ENCODE peak calls at places on chromosomes 6 and 20, in seven cellular contexts. C is heart right ventricle, V is NB4, M is neural crest cell, R is cardiac fibroblast, O is upper lobe of right lung, E is A549. J is an unnamed sample.

GRCh38 chr6:23308166-23308565 is 738.8 kb downstream of the HDGFL1 start:
- DNase-seq in C (no peak), V (no peak), M (no peak), R (no peak), O (no peak), E (no peak), J (no peak)

GRCh38 chr20:47688385-47689381 is 96.6 kb downstream of the SULF2 start:
- DNase-seq in C (no peak), V (peak), M (no peak), R (no peak), O (no peak), E (no peak), J (no peak)

GRCh38 chr6:126716826-126717514 is 377.1 kb downstream of the CENPW start:
- DNase-seq in C (no peak), V (no peak), M (no peak), R (no peak), O (no peak), E (no peak), J (no peak)

GRCh38 chr20:21559305-21559704 is 45.4 kb upstream of the NKX2-2 start:
- DNase-seq in C (no peak), V (no peak), M (no peak), R (no peak), O (no peak), E (no peak), J (no peak)

GRCh38 chr6:106972500-106972899 is 2.0 kb downstream of the CD24 start:
- DNase-seq in C (no peak), V (no peak), M (peak), R (no peak), O (no peak), E (peak), J (no peak)

GRCh38 chr20:23296841-23297701 is 53.5 kb upstream of the NXT1 start:
- DNase-seq in C (no peak), V (no peak), M (no peak), R (no peak), O (peak), E (no peak), J (no peak)

GRCh38 chr6:5205877-5206840 is 54.6 kb downstream of the LYRM4 start:
- DNase-seq in C (peak), V (peak), M (no peak), R (peak), O (no peak), E (no peak), J (no peak)

GRCh38 chr20:23165307-23165750 is 79.2 kb upstream of the CD93 start:
- DNase-seq in C (no peak), V (no peak), M (no peak), R (no peak), O (no peak), E (no peak), J (no peak)

GRCh38 chr20:58482416-58482815 is 32.8 kb downstream of the APCDD1L start:
- DNase-seq in C (no peak), V (peak), M (no peak), R (no peak), O (no peak), E (no peak), J (no peak)

GRCh38 chr6:136956590-136957573 is 34.8 kb downstream of the SLC35D3 start:
- DNase-seq in C (no peak), V (no peak), M (no peak), R (peak), O (no peak), E (no peak), J (no peak)
- TF ChIP-seq CTCF in C (no peak), V (no peak), M (no peak), R (no peak), O (no peak), E (no peak), J (peak)

GRCh38 chr6:35973670-35974222 is 50.7 kb downstream of the SLC26A8 start:
- DNase-seq in C (no peak), V (no peak), M (no peak), R (peak), O (no peak), E (no peak), J (no peak)

GRCh38 chr6:35969676-35970075 is 48.8 kb upstream of the SRPK1 start:
- DNase-seq in C (no peak), V (no peak), M (no peak), R (peak), O (no peak), E (no peak), J (no peak)

GRCh38 chr6:35970181-35970580 is 49.3 kb upstream of the SRPK1 start:
- DNase-seq in C (no peak), V (no peak), M (no peak), R (peak), O (no peak), E (no peak), J (no peak)

GRCh38 chr6:35977308-35977707 is 47.1 kb downstream of the SLC26A8 start:
- DNase-seq in C (no peak), V (no peak), M (no peak), R (no peak), O (no peak), E (no peak), J (no peak)

GRCh38 chr6:35972471-35972985 is 51.6 kb upstream of the SRPK1 start:
- DNase-seq in C (no peak), V (no peak), M (peak), R (peak), O (no peak), E (no peak), J (no peak)
- TF ChIP-seq CTCF in C (no peak), V (no peak), M (no peak), R (peak), O (no peak), E (no peak), J (peak)

DNA sequence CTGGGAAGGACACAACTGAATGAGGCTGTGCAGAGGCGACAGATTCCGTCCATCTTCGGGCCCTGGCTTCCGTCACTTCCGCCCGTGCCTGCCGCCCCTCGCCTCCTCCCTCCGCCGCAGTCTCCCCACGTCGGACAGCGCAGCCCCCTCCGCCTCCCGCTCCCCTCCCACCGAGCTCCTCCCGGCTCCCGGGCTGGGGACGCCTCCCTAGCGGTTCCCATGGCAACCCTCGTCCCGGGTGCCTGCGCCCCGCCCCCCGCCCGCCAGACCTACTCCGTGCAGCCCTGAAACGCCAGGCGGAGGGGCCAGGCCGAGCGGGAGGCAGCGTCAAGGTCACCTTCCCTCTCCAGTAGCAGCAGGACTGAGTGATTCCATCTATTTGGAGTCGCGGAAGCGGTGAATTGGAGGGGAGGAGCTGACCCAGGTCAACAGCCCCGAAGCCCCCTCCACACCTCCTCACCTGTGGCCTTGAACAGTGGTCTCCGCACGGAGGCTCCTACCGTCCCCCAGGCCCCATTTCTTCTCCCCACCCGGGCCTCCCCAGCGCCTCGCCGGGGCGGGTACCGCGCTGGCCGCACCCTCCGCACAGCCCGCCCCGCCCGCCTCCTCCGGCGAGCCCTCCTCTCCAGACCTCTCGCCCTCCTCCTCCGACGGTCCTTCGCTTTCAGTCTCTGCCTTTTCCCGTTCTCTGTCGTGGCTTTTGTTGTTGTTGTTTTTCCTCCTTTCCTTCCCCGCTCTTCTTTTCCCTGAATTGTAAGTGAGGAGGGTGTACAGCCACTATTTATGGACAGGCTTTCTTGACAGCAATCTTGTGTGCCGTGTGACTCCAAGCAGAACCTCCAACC is 951 bp downstream of the NRSN2 start:
- DNase-seq in C (peak), V (peak), M (peak), R (peak), O (peak), E (peak), J (peak)
- TF ChIP-seq CTCF in C (no peak), V (no peak), M (no peak), R (no peak), O (no peak), E (no peak), J (no peak)

DNA sequence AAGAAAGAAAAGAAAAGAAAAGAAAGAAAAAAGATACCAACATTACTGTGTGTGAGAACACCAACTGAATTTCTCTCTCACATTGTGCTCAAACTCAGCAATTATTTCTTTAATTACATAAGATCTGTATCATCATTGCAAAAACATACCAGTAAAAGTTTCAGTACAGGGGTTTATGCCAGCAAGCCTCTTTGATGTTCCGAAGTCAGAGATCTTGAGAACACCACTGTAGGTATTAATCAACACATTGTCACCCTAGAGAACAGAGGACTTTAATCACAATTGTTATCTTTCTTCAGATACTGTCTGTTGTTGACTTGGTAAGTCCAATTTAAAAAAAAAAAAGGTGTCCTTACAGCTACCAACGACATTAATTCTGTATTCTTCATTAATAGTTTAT is 60.9 kb upstream of the MAP7 start:
- DNase-seq in C (no peak), V (no peak), M (no peak), R (no peak), O (no peak), E (no peak), J (no peak)
- TF ChIP-seq CTCF in C (no peak), V (no peak), M (no peak), R (no peak), O (no peak), E (no peak), J (no peak)

GRCh38 chr6:28981391-28981832 is 23.7 kb downstream of the ZNF311 start:
- DNase-seq in C (peak), V (peak), M (peak), R (peak), O (no peak), E (no peak), J (no peak)
- TF ChIP-seq CTCF in C (peak), V (no peak), M (peak), R (no peak), O (no peak), E (no peak), J (peak)

DNA sequence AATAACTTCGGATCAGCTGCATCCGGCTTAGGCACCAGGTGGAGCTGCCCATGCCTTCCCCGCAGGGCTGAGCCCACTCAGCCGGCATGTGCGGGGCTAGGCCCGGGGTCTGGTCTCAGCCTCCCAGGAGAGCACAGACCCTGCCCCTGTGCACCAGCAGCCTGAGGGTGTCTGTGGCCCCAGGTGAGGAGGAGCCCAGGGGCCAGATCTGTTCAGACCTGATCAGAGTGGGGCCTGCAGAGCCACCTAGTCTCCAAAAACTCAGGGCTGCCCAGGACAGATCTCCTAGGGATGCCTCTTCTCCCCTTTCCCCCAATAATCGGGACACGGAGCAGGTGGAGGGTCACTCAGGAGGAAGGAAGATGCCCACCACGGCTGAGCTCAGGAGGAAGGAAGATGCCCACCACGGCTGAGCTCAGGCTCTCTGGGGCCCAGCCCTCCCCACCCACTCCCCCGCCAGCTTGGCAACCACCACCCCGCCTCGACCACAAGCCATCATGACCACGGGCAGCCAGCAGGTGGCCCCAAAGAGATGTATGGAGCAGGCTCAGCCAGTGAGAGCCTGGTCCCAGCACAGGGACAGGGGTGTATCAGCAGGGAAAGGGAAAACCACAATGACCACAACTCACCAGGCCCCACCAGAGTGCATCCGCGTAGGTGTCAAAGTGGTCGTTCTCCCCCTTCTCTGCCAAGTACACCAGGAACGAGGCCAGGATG is 30.5 kb downstream of the KCNQ2 start:
- DNase-seq in C (peak), V (peak), M (peak), R (peak), O (no peak), E (peak), J (no peak)
- TF ChIP-seq CTCF in C (peak), V (peak), M (peak), R (peak), O (peak), E (peak), J (peak)

GRCh38 chr6:34583461-34583860 is 27.3 kb upstream of the SPDEF start:
- DNase-seq in C (no peak), V (no peak), M (no peak), R (no peak), O (peak), E (no peak), J (no peak)
- TF ChIP-seq CTCF in C (peak), V (no peak), M (no peak), R (peak), O (no peak), E (peak), J (no peak)

J was measured in type B pancreatic cell.